ENCODE peak calls at places on chromosomes 5 and 9, in five cellular contexts. H is activated T-cell treated with anti-CD3 and anti-CD28 coated beads, Interleukin-2, amount 50 U/mL, for 1 hour; J is effector CD4-positive, alpha-beta T cell; O is head of caudate nucleus; M is T-helper 2 cell. T is an unnamed sample.

GRCh38 chr9:134360897-134361296 is 34.6 kb downstream of the RXRA start:
- DNase-seq in J (no peak), H (no peak), M (no peak), O (no peak), T (no peak)

GRCh38 chr9:25397746-25398145 is 280.5 kb downstream of the TUSC1 start:
- DNase-seq in O (no peak), M (no peak), H (no peak), J (no peak), T (no peak)

GRCh38 chr9:87322840-87323635 is 174.6 kb upstream of the DAPK1 start:
- DNase-seq in H (no peak), J (no peak), M (no peak), O (no peak), T (no peak)

GRCh38 chr9:129650680-129651235 is 8.8 kb upstream of the ASB6 start:
- DNase-seq in H (no peak), O (no peak), J (no peak), M (no peak), T (no peak)

GRCh38 chr5:115774684-115775083 is 41.8 kb downstream of the CDO1 start:
- DNase-seq in H (no peak), J (no peak), M (no peak), O (no peak), T (no peak)

GRCh38 chr5:55848783-55849182 is 2.4 kb upstream of the IL31RA start:
- DNase-seq in J (no peak), O (no peak), M (peak), H (no peak), T (no peak)

GRCh38 chr9:101271102-101271501 is 113.7 kb downstream of the BAAT start:
- DNase-seq in O (no peak), M (no peak), J (no peak), H (no peak), T (no peak)

GRCh38 chr9:74598874-74599273 is 101.7 kb downstream of the RORB start:
- DNase-seq in J (no peak), H (no peak), M (no peak), O (no peak), T (no peak)

GRCh38 chr9:3894764-3895163 is 369.0 kb upstream of the RFX3 start:
- DNase-seq in J (no peak), H (no peak), M (no peak), O (no peak), T (no peak)

T was measured in activated effector memory CD4-positive, alpha-beta T cell treated with anti-CD3 and anti-CD28 coated beads, Interleukin-2, amount 50 U/mL, for 16 hours.